ENCODE peak calls at places on chromosomes 4 and X, in six cellular contexts. Y is H1, C is K562, P is HepG2, E is GM12891, H is GM12878. V is an unnamed sample.

GRCh38 chr4:183403486-183403885 is 41.0 kb upstream of the CDKN2AIP start:
- DNase-seq in Y (no peak), C (no peak), P (no peak), E (no peak), H (no peak), V (no peak)

GRCh38 chrX:54640721-54641120 is 110.7 kb downstream of the GNL3L start:
- DNase-seq in Y (no peak), C (no peak), P (peak), E (no peak), H (no peak), V (no peak)

GRCh38 chrX:48971325-48972213 is at the start of gene KCND1:
- DNase-seq in Y (peak), C (peak), P (no peak), E (no peak), H (no peak), V (no peak)

GRCh38 chr4:183834252-183834651 is 70.9 kb upstream of the STOX2 start:
- DNase-seq in Y (no peak), C (no peak), P (no peak), E (no peak), H (no peak), V (no peak)

GRCh38 chr4:105248613-105249012 is 101.9 kb downstream of the TET2 start:
- DNase-seq in Y (no peak), C (no peak), P (no peak), E (no peak), H (no peak), V (no peak)

GRCh38 chrX:124475358-124475757 is 129.0 kb downstream of the SH2D1A start:
- DNase-seq in Y (no peak), C (no peak), P (no peak), E (no peak), H (no peak), V (no peak)

GRCh38 chr4:40369437-40370278 is 34.5 kb downstream of the CHRNA9 start:
- DNase-seq in Y (no peak), C (no peak), P (peak), E (no peak), H (no peak), V (peak)

GRCh38 chr4:62531731-62532130 is 1331.6 kb downstream of the ADGRL3 start:
- DNase-seq in Y (no peak), C (no peak), P (no peak), E (no peak), H (no peak), V (no peak)

GRCh38 chr4:170386511-170386910 is 296.8 kb upstream of the AADAT start:
- DNase-seq in Y (no peak), C (no peak), P (no peak), E (no peak), H (no peak), V (no peak)

GRCh38 chrX:134592303-134592702 is 66.0 kb downstream of the PLAC1 start:
- DNase-seq in Y (no peak), C (no peak), P (no peak), E (no peak), H (no peak), V (no peak)

GRCh38 chr4:128332086-128332485 is 44.5 kb upstream of the PGRMC2 start:
- DNase-seq in Y (no peak), C (no peak), P (no peak), E (no peak), H (no peak), V (no peak)

GRCh38 chrX:45719751-45720501 is 519.2 kb upstream of the DIPK2B start:
- DNase-seq in Y (no peak), C (no peak), P (no peak), E (no peak), H (no peak), V (no peak)

GRCh38 chr4:188031751-188032150 is 36.2 kb downstream of the ZFP42 start:
- DNase-seq in Y (no peak), C (no peak), P (no peak), E (no peak), H (no peak), V (no peak)

GRCh38 chr4:10619220-10619619 is 65.3 kb downstream of the CLNK start:
- DNase-seq in Y (no peak), C (no peak), P (no peak), E (no peak), H (no peak), V (no peak)

GRCh38 chrX:115350696-115351408 is 61.3 kb downstream of the LUZP4 start:
- DNase-seq in Y (no peak), C (no peak), P (no peak), E (no peak), H (no peak), V (no peak)

GRCh38 chrX:150080497-150080896 is 142.2 kb upstream of the EOLA2 start:
- DNase-seq in Y (no peak), C (no peak), P (no peak), E (no peak), H (no peak), V (no peak)

GRCh38 chr4:16875487-16875886 is 23.0 kb downstream of the LDB2 start:
- DNase-seq in Y (no peak), C (no peak), P (no peak), E (no peak), H (no peak), V (no peak)

GRCh38 chrX:103520391-103520790 is 1.1 kb upstream of the RAB40A start:
- DNase-seq in Y (no peak), C (no peak), P (no peak), E (no peak), H (no peak), V (no peak)

GRCh38 chr4:4658051-4658450 is 116.2 kb upstream of the STX18 start:
- DNase-seq in Y (no peak), C (no peak), P (no peak), E (no peak), H (no peak), V (no peak)

GRCh38 chrX:36908801-36909403 is 99.3 kb upstream of the FAM47C start:
- DNase-seq in Y (no peak), C (peak), P (peak), E (no peak), H (peak), V (no peak)

GRCh38 chr4:69718376-69719293 is 41.8 kb downstream of the SULT1B1 start:
- DNase-seq in Y (no peak), C (no peak), P (no peak), E (no peak), H (no peak), V (no peak)

GRCh38 chr4:126591583-126591982 is 1041.2 kb upstream of the INTU start:
- DNase-seq in Y (no peak), C (no peak), P (no peak), E (no peak), H (no peak), V (no peak)

GRCh38 chr4:165604181-165604580 is 225.4 kb downstream of the CPE start:
- DNase-seq in Y (no peak), C (no peak), P (no peak), E (no peak), H (no peak), V (no peak)

GRCh38 chr4:110514889-110515479 is 39.0 kb downstream of the ENPEP start:
- DNase-seq in Y (no peak), C (peak), P (peak), E (no peak), H (no peak), V (no peak)

GRCh38 chr4:137116144-137116543 is 416.1 kb downstream of the PCDH18 start:
- DNase-seq in Y (no peak), C (no peak), P (no peak), E (no peak), H (no peak), V (no peak)

GRCh38 chr4:41796545-41797210 is 48.2 kb upstream of the PHOX2B start:
- DNase-seq in Y (peak), C (no peak), P (no peak), E (no peak), H (no peak), V (no peak)

GRCh38 chrX:130726661-130727060 is 176.3 kb downstream of the ENOX2 start:
- DNase-seq in Y (no peak), C (no peak), P (no peak), E (no peak), H (no peak), V (no peak)

GRCh38 chr4:101328063-101328602 is 19.2 kb downstream of the PPP3CA start:
- DNase-seq in Y (no peak), C (no peak), P (no peak), E (no peak), H (peak), V (no peak)

GRCh38 chrX:19849433-19850190 is 37.8 kb downstream of the SH3KBP1 start:
- DNase-seq in Y (no peak), C (no peak), P (no peak), E (no peak), H (peak), V (no peak)

GRCh38 chr4:40550900-40551546 is 78.6 kb downstream of the RBM47 start:
- DNase-seq in Y (no peak), C (no peak), P (peak), E (no peak), H (peak), V (no peak)

GRCh38 chr4:8419222-8420041 is 21.1 kb downstream of the ACOX3 start:
- DNase-seq in Y (no peak), C (no peak), P (no peak), E (no peak), H (peak), V (no peak)

GRCh38 chr4:105751718-105752299 is 43.2 kb downstream of the GSTCD start:
- DNase-seq in Y (no peak), C (no peak), P (no peak), E (no peak), H (no peak), V (no peak)

GRCh38 chr4:76147454-76148141 is 599 bp downstream of the NUP54 start:
- DNase-seq in Y (peak), C (peak), P (peak), E (peak), H (peak), V (peak)

GRCh38 chr4:145829629-145830395 is 108.8 kb downstream of the ZNF827 start:
- DNase-seq in Y (no peak), C (no peak), P (no peak), E (no peak), H (no peak), V (no peak)

GRCh38 chr4:57249083-57249482 is 138.9 kb upstream of the IGFBP7 start:
- DNase-seq in Y (no peak), C (no peak), P (no peak), E (no peak), H (no peak), V (no peak)

GRCh38 chrX:34112459-34112858 is 19.7 kb downstream of the FAM47A start:
- DNase-seq in Y (no peak), C (no peak), P (no peak), E (no peak), H (no peak), V (no peak)

GRCh38 chrX:22406332-22406731 is 133.6 kb downstream of the CBLL2 start:
- DNase-seq in Y (no peak), C (no peak), P (no peak), E (no peak), H (no peak), V (no peak)

GRCh38 chrX:46788902-46789301 is 30.0 kb upstream of the SLC9A7 start:
- DNase-seq in Y (no peak), C (no peak), P (no peak), E (no peak), H (no peak), V (no peak)

GRCh38 chr4:7859350-7859749 is 80.3 kb downstream of the AFAP1 start:
- DNase-seq in Y (no peak), C (no peak), P (no peak), E (no peak), H (no peak), V (no peak)

GRCh38 chr4:144820706-144821105 is 174.8 kb downstream of the HHIP start:
- DNase-seq in Y (no peak), C (no peak), P (no peak), E (no peak), H (no peak), V (no peak)
- TF ChIP-seq POLR2A in Y (no peak), C (no peak), P (no peak), E (no peak), H (no peak), V (no peak)

GRCh38 chr4:26941951-26942350 is 81.3 kb downstream of the STIM2 start:
- DNase-seq in Y (no peak), C (no peak), P (no peak), E (no peak), H (no peak), V (no peak)

GRCh38 chr4:26937136-26937535 is 76.5 kb downstream of the STIM2 start:
- DNase-seq in Y (no peak), C (peak), P (no peak), E (no peak), H (no peak), V (no peak)

GRCh38 chr4:26937567-26937966 is 76.9 kb downstream of the STIM2 start:
- DNase-seq in Y (no peak), C (peak), P (no peak), E (no peak), H (no peak), V (no peak)

GRCh38 chr4:26936284-26937065 is 75.8 kb downstream of the STIM2 start:
- DNase-seq in Y (no peak), C (peak), P (peak), E (no peak), H (no peak), V (no peak)

DNA sequence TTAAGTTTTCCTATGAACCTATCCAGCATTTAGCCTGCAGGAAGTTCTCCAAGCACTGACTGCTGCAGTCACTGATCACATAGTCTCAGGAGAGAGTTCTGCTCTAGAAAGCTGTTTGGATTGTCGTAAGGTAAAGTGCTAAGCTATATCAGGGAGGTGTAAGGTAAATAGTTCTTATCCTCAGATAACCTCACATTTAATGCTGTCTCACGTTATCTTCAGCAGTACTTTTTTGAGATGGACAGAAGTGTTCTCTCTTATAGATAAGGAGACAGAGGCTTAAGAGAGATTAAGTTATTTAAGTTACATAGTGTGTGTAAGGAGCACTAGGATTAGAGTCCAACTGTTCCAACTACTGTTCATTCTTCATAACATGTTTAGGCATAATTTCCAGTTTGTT is 77.9 kb downstream of the STIM2 start:
- DNase-seq in Y (no peak), C (no peak), P (no peak), E (no peak), H (no peak), V (no peak)
- TF ChIP-seq POLR2AphosphoS5 in Y (no peak), C (no peak), P (no peak), E (no peak), H (no peak), V (no peak)

GRCh38 chr4:142236268-142236667 is 599.9 kb downstream of the IL15 start:
- DNase-seq in Y (no peak), C (no peak), P (no peak), E (no peak), H (no peak), V (no peak)
- TF ChIP-seq TAF1 in Y (no peak), C (no peak), P (no peak), E (no peak), H (no peak), V (no peak)

GRCh38 chrX:153967536-153968214 is 3.9 kb downstream of the HCFC1 start:
- DNase-seq in Y (no peak), C (no peak), P (no peak), E (no peak), H (no peak), V (no peak)

GRCh38 chrX:153969125-153969903 is 2.3 kb downstream of the HCFC1 start:
- DNase-seq in Y (no peak), C (no peak), P (no peak), E (no peak), H (no peak), V (no peak)

GRCh38 chrX:153969904-153970397 is 1.7 kb downstream of the HCFC1 start:
- DNase-seq in Y (no peak), C (no peak), P (no peak), E (no peak), H (no peak), V (no peak)

GRCh38 chrX:153968255-153968654 is 3.4 kb downstream of the HCFC1 start:
- DNase-seq in Y (no peak), C (no peak), P (no peak), E (no peak), H (no peak), V (no peak)

DNA sequence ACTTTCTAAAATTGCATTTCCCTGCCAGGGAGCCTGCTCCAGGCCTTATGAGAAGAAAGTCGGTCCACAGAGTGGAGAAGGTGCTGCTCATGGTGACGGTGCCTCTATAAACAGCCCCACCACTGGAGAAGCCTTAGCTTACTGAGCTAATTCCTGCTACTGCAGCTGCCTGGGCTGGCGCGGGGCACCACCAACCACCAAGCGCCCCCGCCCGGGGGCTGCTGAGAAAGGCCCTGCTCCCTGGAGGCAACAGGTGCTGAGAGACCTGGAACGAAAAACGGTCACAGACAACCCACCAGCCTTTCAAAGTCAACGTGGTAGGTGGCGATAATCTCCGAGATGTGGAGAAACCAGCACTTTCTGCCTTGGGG is 2.9 kb downstream of the HCFC1 start:
- DNase-seq in Y (no peak), C (no peak), P (no peak), E (no peak), H (no peak), V (no peak)
- TF ChIP-seq POLR2A in Y (no peak), C (no peak), P (no peak), E (no peak), H (no peak), V (no peak)

GRCh38 chrX:12887767-12888166 is 18.7 kb upstream of the TLR8 start:
- DNase-seq in Y (no peak), C (no peak), P (no peak), E (no peak), H (no peak), V (no peak)

GRCh38 chrX:12894074-12894691 is 12.2 kb upstream of the TLR8 start:
- DNase-seq in Y (no peak), C (peak), P (peak), E (no peak), H (no peak), V (no peak)

GRCh38 chrX:12891915-12892506 is 14.4 kb upstream of the TLR8 start:
- DNase-seq in Y (no peak), C (no peak), P (no peak), E (no peak), H (peak), V (no peak)

GRCh38 chrX:12890467-12890866 is 16.0 kb upstream of the TLR8 start:
- DNase-seq in Y (no peak), C (no peak), P (no peak), E (no peak), H (peak), V (no peak)

DNA sequence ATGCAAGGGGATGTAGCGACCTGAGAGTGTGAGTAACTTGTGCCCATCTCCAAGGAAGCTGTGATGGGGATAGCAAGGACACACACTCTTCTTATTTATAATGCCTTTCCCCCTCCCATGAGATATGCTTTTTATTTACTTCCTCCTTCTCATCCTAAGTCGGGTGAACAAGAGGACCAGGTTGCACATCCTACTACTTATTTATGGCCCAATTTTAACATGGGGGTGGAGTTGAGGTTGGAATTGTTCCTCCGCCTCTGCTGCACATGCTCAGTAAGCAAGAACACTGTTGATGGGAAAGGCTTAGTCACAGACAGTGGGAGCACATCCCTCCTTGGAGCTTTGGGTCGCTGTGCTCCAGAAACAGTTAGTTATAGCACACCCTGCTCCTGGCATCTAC is 15.3 kb upstream of the TLR8 start:
- DNase-seq in Y (no peak), C (no peak), P (no peak), E (no peak), H (no peak), V (no peak)
- TF ChIP-seq POLR2AphosphoS5 in Y (no peak), C (no peak), P (no peak), E (no peak), H (no peak), V (no peak)

GRCh38 chr4:123986268-123986798 is 589.7 kb downstream of the SPRY1 start:
- DNase-seq in Y (no peak), C (no peak), P (no peak), E (no peak), H (no peak), V (no peak)
- TF ChIP-seq TAF1 in Y (no peak), C (no peak), P (no peak), E (no peak), H (no peak), V (no peak)

V was measured in GM12892.